ENCODE peak calls at places on chromosomes 7 and 10, in six cellular contexts. B is fibroblast of the aortic adventitia, H is prostate gland, S is endothelial cell of umbilical vein, Y is endodermal cell, M is AG04449. O is an unnamed sample.

GRCh38 chr10:112524637-112525036 is 77.6 kb downstream of the VTI1A start:
- DNase-seq in M (no peak), B (no peak), H (no peak), Y (no peak), S (no peak), O (no peak)

GRCh38 chr7:79877874-79878465 is 256.7 kb upstream of the GNAI1 start:
- DNase-seq in H (no peak), B (no peak), Y (no peak), S (no peak), M (no peak), O (no peak)

GRCh38 chr10:61992059-61992460 is 90.6 kb downstream of the ARID5B start:
- DNase-seq in Y (no peak), B (peak; percentile 79), H (no peak), S (peak; percentile 26), M (no peak), O (no peak)

GRCh38 chr7:77269360-77270075 is 69.9 kb upstream of the FGL2 start:
- DNase-seq in M (no peak), H (no peak), S (no peak), Y (no peak), B (no peak), O (peak; percentile 35)

GRCh38 chr10:91194497-91195179 is 25.8 kb upstream of the PCGF5 start:
- DNase-seq in M (no peak), S (no peak), B (peak; percentile 34), H (no peak), Y (no peak), O (no peak)

GRCh38 chr7:151456276-151456675 is 16.3 kb upstream of the CRYGN start:
- DNase-seq in Y (no peak), B (no peak), M (no peak), S (no peak), H (no peak), O (no peak)

GRCh38 chr7:48109848-48110663 is 21.0 kb downstream of the UPP1 start:
- DNase-seq in B (peak; percentile 54), M (no peak), H (peak; percentile 69), S (peak; percentile 69), Y (peak; percentile 96), O (no peak)

GRCh38 chr7:149125189-149125863 is 798 bp downstream of the ZNF425 start:
- DNase-seq in H (no peak), Y (no peak), S (no peak), M (no peak), B (peak; percentile 14), O (no peak)

GRCh38 chr7:98286093-98286525 is 4.6 kb downstream of the BRI3 start:
- DNase-seq in Y (no peak), H (no peak), M (no peak), S (no peak), B (peak; percentile 52), O (no peak)

GRCh38 chr7:4742051-4742573 is 33.3 kb upstream of the AP5Z1 start:
- DNase-seq in B (no peak), S (no peak), M (no peak), Y (no peak), H (no peak), O (no peak)

GRCh38 chr10:110976577-110976976 is 57.2 kb downstream of the SHOC2 start:
- DNase-seq in S (no peak), H (no peak), B (no peak), Y (no peak), M (no peak), O (no peak)
- H3K4me3 ChIP-seq in S (no peak overlapping the region), H (no peak overlapping the region), B (no peak overlapping the region), Y (no peak overlapping the region), M (no peak overlapping the region), O (no peak overlapping the region)

GRCh38 chr7:32536585-32536984 is 41.3 kb downstream of the AVL9 start:
- DNase-seq in B (peak; percentile 63), Y (no peak), M (no peak), H (no peak), S (peak; percentile 89), O (no peak)

GRCh38 chr7:32533313-32534024 is 38.2 kb downstream of the AVL9 start:
- DNase-seq in Y (no peak), H (no peak), S (no peak), M (no peak), B (peak; percentile 68), O (no peak)

GRCh38 chr7:32532716-32533115 is 37.4 kb downstream of the AVL9 start:
- DNase-seq in S (no peak), H (no peak), B (no peak), Y (no peak), M (no peak), O (no peak)

GRCh38 chr7:32536016-32536415 is 40.7 kb downstream of the AVL9 start:
- DNase-seq in M (no peak), B (no peak), H (no peak), Y (no peak), S (no peak), O (no peak)

DNA sequence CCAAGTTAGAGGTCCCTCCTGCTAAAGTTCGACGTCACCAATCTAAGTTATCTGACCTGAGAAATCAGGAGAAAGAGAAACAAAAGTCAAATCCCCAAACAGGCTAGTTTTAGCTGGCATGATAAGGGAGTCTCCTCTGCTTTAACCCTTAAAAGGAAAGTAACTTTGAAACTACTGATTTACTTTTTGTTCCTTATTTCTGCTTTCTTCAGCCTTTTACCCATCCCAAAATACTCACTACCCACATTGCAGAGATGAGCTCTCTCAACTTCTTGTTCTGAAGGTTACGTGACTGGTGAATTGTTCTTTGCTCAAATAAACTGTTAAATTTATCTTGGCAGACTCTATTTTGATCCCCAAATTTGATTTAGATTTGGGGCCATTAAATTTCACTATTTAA is 40.0 kb downstream of the AVL9 start:
- DNase-seq in M (no peak), Y (no peak), S (no peak), H (no peak), B (no peak), O (no peak)
- TF ChIP-seq CTCF in M (no peak), Y (no peak), S (no peak), H (no peak), B (no peak), O (no peak)

GRCh38 chr10:97184971-97185325 is 811 bp downstream of the SLIT1 start:
- DNase-seq in H (no peak), Y (no peak), B (no peak), S (no peak), M (no peak), O (no peak)
- H3K4me3 ChIP-seq in H (no peak overlapping the region), Y (peak overlapping the region; percentile 65), B (no peak overlapping the region), S (no peak overlapping the region), M (no peak overlapping the region), O (no peak overlapping the region)

GRCh38 chr7:155862516-155863257 is 50.4 kb upstream of the SHH start:
- DNase-seq in B (no peak), S (no peak), H (no peak), M (no peak), Y (peak; percentile 65), O (no peak)
- TF ChIP-seq CTCF in B (no peak), S (no peak), H (no peak), M (no peak), Y (peak; percentile 78), O (peak; percentile 57)

DNA sequence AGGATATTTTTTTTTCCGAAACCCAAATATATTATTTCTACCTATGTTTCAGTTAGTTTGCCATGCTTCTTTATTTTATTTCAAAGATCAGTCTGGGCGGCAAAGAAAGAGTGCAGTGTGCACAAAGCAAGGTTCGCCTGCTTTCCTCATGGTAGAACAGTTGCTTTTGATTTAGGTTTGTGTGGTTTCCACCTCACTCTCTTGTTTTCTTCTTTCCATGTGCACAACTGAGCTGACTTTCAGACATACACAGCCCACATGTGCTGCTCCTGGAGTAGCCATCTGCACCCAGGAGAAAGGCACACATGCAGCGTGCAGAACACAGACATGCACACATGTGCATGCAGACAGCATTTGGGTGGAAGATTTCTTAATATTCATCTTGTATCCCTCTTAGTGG is 302.1 kb downstream of the FZD1 start:
- DNase-seq in S (no peak), M (no peak), H (no peak), B (no peak), Y (no peak), O (no peak)
- H3K4me3 ChIP-seq in S (no peak overlapping the region), M (no peak overlapping the region), H (no peak overlapping the region), B (no peak overlapping the region), Y (no peak overlapping the region), O (no peak overlapping the region)

GRCh38 chr7:102066476-102066875 is 220.2 kb upstream of the SH2B2 start:
- DNase-seq in H (no peak), M (no peak), S (no peak), Y (no peak), B (no peak), O (no peak)

GRCh38 chr7:102072636-102073209 is 213.9 kb upstream of the SH2B2 start:
- DNase-seq in S (no peak), Y (no peak), M (no peak), B (peak; percentile 58), H (no peak), O (no peak)

GRCh38 chr7:102072003-102072402 is 214.7 kb upstream of the SH2B2 start:
- DNase-seq in S (no peak), M (no peak), Y (no peak), H (no peak), B (no peak), O (no peak)

GRCh38 chr7:102068846-102069245 is 217.8 kb upstream of the SH2B2 start:
- DNase-seq in S (no peak), B (no peak), M (no peak), H (no peak), Y (no peak), O (no peak)

GRCh38 chr7:102069913-102070629 is 216.6 kb upstream of the SH2B2 start:
- DNase-seq in M (no peak), Y (no peak), B (no peak), S (no peak), H (no peak), O (no peak)
- TF ChIP-seq CTCF in M (no peak), Y (peak; percentile 66), B (no peak), S (no peak), H (no peak), O (no peak)

DNA sequence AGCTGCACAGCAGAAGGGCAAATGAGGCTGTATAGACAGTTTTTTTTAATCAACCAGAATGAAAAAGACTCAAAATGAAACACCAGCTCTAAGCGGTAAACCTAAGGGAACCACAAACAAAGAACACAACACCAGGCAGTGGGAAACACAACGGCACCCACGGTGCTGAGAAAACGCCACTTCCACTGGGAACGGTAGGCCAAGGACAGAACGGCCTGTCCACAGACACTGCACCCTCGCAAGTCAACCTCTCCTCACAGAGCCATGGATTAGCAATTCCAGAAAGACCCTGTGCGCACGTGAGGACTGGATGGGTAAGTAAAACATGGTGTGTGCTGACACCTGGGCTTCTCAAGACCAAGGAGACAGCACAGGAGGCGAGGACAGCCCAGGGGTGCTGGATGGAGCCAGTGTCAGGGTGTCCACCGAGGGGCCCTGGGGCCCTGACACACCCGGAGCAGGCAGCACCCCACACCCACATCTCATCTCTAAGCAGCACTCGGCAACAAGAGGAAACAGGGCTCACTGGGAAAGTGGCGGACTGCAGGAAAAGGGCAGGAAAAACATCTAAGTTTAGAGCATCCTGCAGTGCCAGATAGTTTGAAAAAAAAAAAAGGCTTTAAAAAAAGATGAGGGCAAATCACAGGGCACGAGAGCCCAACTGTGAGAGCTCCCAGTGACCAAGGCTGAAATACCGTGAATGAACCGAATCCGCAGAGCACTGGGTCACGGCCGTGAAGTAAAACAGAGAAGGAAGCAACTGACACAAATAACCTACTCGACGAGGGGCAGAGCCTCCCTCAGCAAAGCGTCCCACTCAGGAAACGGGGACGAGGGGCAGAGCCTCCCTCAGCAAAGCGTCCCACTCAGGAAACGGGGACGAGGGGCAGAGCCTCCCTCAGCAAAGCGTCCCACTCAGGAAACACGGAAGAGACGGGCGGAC is 120.2 kb downstream of the MAD1L1 start:
- DNase-seq in H (no peak), B (no peak), Y (no peak), S (peak; percentile 60), M (no peak), O (no peak)
- H3K4me3 ChIP-seq in H (no peak overlapping the region), B (no peak overlapping the region), Y (no peak overlapping the region), S (no peak overlapping the region), M (no peak overlapping the region), O (no peak overlapping the region)

O was measured in GM12864.